ENCODE peak calls at places on chromosomes 12 and 14, in five cellular contexts. W, C, O, U and N are unnamed samples. For H3K4me1, the result is how much of the 10 kb centered on the place peaks cover.

GRCh38 chr12:92139634-92140555 is 5.8 kb downstream of the BTG1 start:
- DNase-seq in U (no peak), C (no peak), W (no peak), O (no peak), N (no peak)

GRCh38 chr14:31270196-31270772 is 62.7 kb upstream of the HECTD1 start:
- DNase-seq in C (no peak), O (no peak), W (no peak), U (peak), N (no peak)

GRCh38 chr14:74922752-74923401 is at the start of gene RPS6KL1:
- DNase-seq in U (peak), C (peak), W (peak), O (peak), N (peak)

GRCh38 chr14:67491285-67491684 is 2.8 kb upstream of the TMEM229B start:
- DNase-seq in W (no peak), U (peak), O (no peak), C (no peak), N (no peak)

GRCh38 chr12:111462134-111462821 is 56.6 kb downstream of the SH2B3 start:
- DNase-seq in W (no peak), O (no peak), C (no peak), U (no peak), N (no peak)

GRCh38 chr14:105299654-105300541 is 903 bp downstream of the BRF1 start:
- DNase-seq in C (peak), W (peak), O (no peak), U (no peak), N (peak)

GRCh38 chr12:57735952-57736742 is 2.4 kb downstream of the AGAP2 start:
- DNase-seq in C (no peak), O (peak), W (no peak), U (peak), N (peak)

GRCh38 chr14:46747253-46747652 is 95.7 kb upstream of the RPL10L start:
- DNase-seq in U (no peak), O (no peak), C (no peak), W (no peak), N (no peak)

GRCh38 chr12:12010277-12011031 is 60.3 kb upstream of the BCL2L14 start:
- DNase-seq in W (no peak), U (peak), O (no peak), C (no peak), N (peak)

GRCh38 chr14:24818823-24819341 is 184.9 kb upstream of the GZMB start:
- DNase-seq in O (no peak), W (no peak), C (no peak), U (no peak), N (no peak)

GRCh38 chr14:24818054-24818822 is 184.2 kb upstream of the GZMB start:
- DNase-seq in O (no peak), W (no peak), C (no peak), U (no peak), N (no peak)

GRCh38 chr14:24816929-24817637 is 183.1 kb upstream of the GZMB start:
- DNase-seq in O (no peak), W (no peak), C (peak), U (no peak), N (peak)

GRCh38 chr14:24816011-24816928 is 182.3 kb upstream of the GZMB start:
- DNase-seq in W (no peak), O (no peak), C (peak), U (no peak), N (no peak)

DNA sequence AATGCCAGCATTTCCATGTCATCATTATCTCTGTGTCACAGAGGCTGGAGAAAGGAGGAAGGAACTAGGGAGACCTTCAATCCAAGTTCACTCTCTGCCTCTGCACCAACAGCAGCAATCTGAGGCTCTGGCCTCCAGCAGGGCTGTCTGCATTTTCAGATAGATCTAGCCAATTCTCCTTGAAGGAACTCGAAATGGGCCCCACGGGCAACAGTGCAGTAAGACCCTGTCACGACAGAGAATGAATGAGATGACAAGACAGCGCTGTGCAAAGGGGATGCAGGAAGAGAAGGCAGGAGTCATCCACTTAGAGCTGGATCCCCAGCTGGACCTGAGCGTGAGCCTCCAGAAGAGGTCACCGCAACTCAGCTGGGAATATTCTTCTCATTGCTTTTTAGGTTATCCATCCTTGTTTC is 183.7 kb upstream of the GZMB start:
- DNase-seq in W (no peak), O (peak), C (no peak), U (peak), N (no peak)
- TF ChIP-seq CTCF in W (no peak), O (peak), C (no peak), U (peak), N (peak)

GRCh38 chr12:50638482-50638880 is 125.4 kb upstream of the ATF1 start:
- DNase-seq in C (no peak), O (no peak), W (no peak), U (no peak), N (no peak)
- H3K4me1 ChIP-seq in C (under half), O (under half), W (under half), U (under half), N (under half)

GRCh38 chr12:93154096-93154728 is 223.5 kb upstream of the NUDT4 start:
- DNase-seq in U (no peak), O (no peak), W (no peak), C (no peak), N (no peak)
- H3K27ac ChIP-seq in U (no peak), O (no peak), W (no peak), C (no peak), N (no peak)

GRCh38 chr12:45762185-45763110 is 32.9 kb downstream of the ARID2 start:
- DNase-seq in U (peak), W (no peak), C (no peak), O (peak), N (no peak)
- TF ChIP-seq CTCF in U (peak), W (peak), C (no peak), O (peak), N (peak)

GRCh38 chr12:9711664-9712063 is 21.2 kb downstream of the CLECL1 start:
- DNase-seq in O (peak), C (no peak), W (no peak), U (no peak), N (no peak)

GRCh38 chr12:9707864-9708808 is 24.8 kb downstream of the CLECL1 start:
- DNase-seq in U (peak), C (no peak), O (peak), W (no peak), N (peak)

GRCh38 chr12:9708853-9709252 is 24.0 kb downstream of the CLECL1 start:
- DNase-seq in U (no peak), W (no peak), C (no peak), O (no peak), N (no peak)

GRCh38 chr12:9707356-9707755 is 25.5 kb downstream of the CLECL1 start:
- DNase-seq in W (no peak), O (no peak), U (no peak), C (no peak), N (no peak)

DNA sequence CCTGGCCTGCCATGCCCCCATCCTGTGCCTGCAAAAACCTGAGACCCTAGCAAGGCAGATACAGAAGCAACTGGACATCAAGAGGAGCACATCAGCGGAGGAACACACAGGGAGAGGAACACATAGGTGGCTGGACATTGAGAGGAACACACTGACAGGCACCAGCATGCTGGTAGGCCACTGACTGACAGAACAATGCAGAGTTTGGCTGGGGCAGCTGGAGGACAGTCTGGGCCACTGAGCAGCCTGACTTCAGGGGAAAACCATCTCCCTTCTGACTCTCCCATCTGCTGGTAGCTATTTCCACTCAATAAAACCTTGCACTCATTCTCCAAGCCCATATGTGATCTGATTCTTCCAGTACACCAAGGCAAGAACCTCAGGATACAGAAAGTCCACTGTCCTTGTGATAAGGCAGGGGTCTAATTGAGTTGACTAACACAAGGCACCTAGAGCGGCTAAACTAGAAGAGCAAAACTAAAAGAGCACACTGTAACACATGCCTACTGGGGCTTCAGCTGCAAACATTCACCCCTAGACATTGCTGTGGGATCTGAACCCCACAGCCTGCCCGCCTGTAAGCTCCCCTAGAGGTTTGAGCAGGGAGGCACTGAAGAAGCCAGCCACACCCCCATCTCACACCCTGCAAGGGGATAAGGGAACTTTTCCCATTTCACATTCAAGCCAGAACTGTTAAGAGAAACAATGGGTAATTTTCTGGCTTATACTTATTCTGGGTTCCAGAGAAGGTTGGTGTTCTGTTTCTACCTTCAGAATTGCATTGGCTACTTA is 22.1 kb downstream of the CLECL1 start:
- DNase-seq in W (no peak), C (no peak), O (no peak), U (peak), N (no peak)
- H3K4me1 ChIP-seq in W (under half), C (under half), O (under half), U (under half), N (under half)

GRCh38 chr12:122020795-122021192 is 890 bp upstream of the BCL7A start:
- DNase-seq in W (no peak), O (no peak), C (peak), U (peak), N (no peak)
- H3K27ac ChIP-seq in W (no peak), O (no peak), C (no peak), U (no peak), N (no peak)